ENCODE peak calls at places on chromosomes 3 and 15, in four cellular contexts. F is uterus; I is neural progenitor cell; Y is CD8-positive, alpha-beta T cell. J is an unnamed sample.

GRCh38 chr3:120850326-120851295 is 57.4 kb upstream of the STXBP5L start:
- DNase-seq in F (no peak), I (no peak), Y (no peak), J (no peak)

GRCh38 chr3:14780927-14781507 is 37.7 kb upstream of the FGD5 start:
- DNase-seq in F (peak), I (peak), Y (no peak), J (peak)

GRCh38 chr15:59532770-59533379 is 78.7 kb upstream of the GCNT3 start:
- DNase-seq in F (no peak), I (peak), Y (no peak), J (no peak)

GRCh38 chr3:31237887-31238286 is 294.8 kb upstream of the STT3B start:
- DNase-seq in F (no peak), I (no peak), Y (no peak), J (no peak)

GRCh38 chr3:182921665-182922355 is 58.5 kb downstream of the DCUN1D1 start:
- DNase-seq in F (no peak), I (no peak), Y (no peak), J (no peak)

GRCh38 chr3:124059580-124059979 is 67.7 kb upstream of the ROPN1 start:
- DNase-seq in F (no peak), I (no peak), Y (no peak), J (no peak)

GRCh38 chr3:69008980-69009379 is 4.5 kb downstream of the EOGT start:
- DNase-seq in F (no peak), I (peak), Y (no peak), J (no peak)

GRCh38 chr3:151976211-151977050 is 103.0 kb downstream of the SUCNR1 start:
- DNase-seq in F (no peak), I (no peak), Y (no peak), J (no peak)

GRCh38 chr3:156867174-156867573 is 41.0 kb downstream of the LEKR1 start:
- DNase-seq in F (no peak), I (no peak), Y (no peak), J (no peak)

GRCh38 chr3:47096955-47097354 is 67.0 kb downstream of the SETD2 start:
- DNase-seq in F (no peak), I (no peak), Y (no peak), J (no peak)

GRCh38 chr3:126926684-126927404 is 56.1 kb upstream of the PLXNA1 start:
- DNase-seq in F (peak), I (no peak), Y (no peak), J (no peak)

GRCh38 chr15:99306694-99307338 is 55.5 kb downstream of the LRRC28 start:
- DNase-seq in F (no peak), I (peak), Y (no peak), J (no peak)

GRCh38 chr3:25782938-25783660 is at the start of gene NGLY1:
- DNase-seq in F (peak), I (peak), Y (peak), J (peak)

GRCh38 chr15:67018451-67018850 is 47.0 kb upstream of the SMAD3 start:
- DNase-seq in F (no peak), I (no peak), Y (no peak), J (no peak)

GRCh38 chr3:138328341-138328740 is 1.3 kb downstream of the NME9 start:
- DNase-seq in F (no peak), I (peak), Y (no peak), J (no peak)

GRCh38 chr15:39593071-39594055 is 12.5 kb downstream of the THBS1 start:
- DNase-seq in F (no peak), I (no peak), Y (no peak), J (no peak)

GRCh38 chr3:104763007-104763406 is 603.7 kb upstream of the ALCAM start:
- DNase-seq in F (no peak), I (no peak), Y (no peak), J (no peak)

GRCh38 chr3:155392138-155392537 is 98.7 kb upstream of the STRIT1 start:
- DNase-seq in F (no peak), I (no peak), Y (no peak), J (no peak)

GRCh38 chr3:194100856-194101390 is 35.0 kb upstream of the HES1 start:
- DNase-seq in F (no peak), I (no peak), Y (no peak), J (peak)

GRCh38 chr15:51253385-51253784 is 85.0 kb downstream of the CYP19A1 start:
- DNase-seq in F (no peak), I (no peak), Y (no peak), J (no peak)

GRCh38 chr15:85706779-85707518 is 87.8 kb downstream of the KLHL25 start:
- DNase-seq in F (peak), I (no peak), Y (no peak), J (no peak)

GRCh38 chr3:16883726-16884083 is 1.1 kb upstream of the PLCL2 start:
- DNase-seq in F (no peak), I (no peak), Y (no peak), J (no peak)

GRCh38 chr15:69526086-69526485 is 73.5 kb downstream of the RPLP1 start:
- DNase-seq in F (no peak), I (no peak), Y (no peak), J (no peak)
- H3K4me3 ChIP-seq in F (no peak), I (no peak), Y (no peak), J (no peak)

DNA sequence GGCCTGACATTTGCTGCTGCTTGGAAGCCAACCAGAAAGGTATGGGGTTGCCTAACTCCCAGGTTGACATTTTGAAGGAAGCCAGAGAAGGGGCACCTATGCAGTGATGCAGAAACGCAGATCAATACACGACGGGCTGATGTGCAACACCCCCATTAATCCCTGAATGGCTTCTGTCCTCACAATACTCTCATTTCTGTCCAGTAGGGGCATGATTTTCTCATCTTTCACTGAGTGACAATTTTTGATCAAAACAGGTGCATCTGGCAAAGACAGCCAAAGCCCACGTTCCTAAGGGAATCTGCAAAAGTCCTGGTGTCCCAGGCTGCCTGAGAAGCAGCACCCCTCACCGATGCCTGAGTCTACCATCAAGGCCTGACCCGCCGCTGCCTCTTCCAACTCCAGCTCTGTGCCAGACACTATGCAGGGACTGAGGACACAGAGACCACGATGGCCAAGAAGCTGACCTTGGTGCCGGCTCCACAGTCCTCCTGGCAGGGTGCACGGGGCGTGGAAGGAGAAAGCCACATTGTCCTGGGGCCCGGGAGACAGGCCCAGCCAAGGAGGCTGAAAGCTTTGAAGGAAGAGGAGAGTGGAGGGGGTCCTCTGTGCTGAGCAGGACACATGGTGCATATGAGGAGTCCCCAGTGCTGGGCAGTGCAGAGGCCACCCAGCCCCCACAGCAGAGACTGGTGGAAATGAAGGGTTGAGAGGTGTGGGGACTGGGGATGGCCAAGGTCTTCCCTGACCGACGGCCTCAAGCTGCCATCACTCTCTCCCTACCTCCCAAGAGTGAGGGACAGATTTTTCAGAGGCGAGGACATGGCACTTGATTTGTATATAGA is 159.6 kb downstream of the NUP210 start:
- DNase-seq in F (no peak), I (no peak), Y (no peak), J (no peak)
- TF ChIP-seq CTCF in F (no peak), I (peak), Y (no peak), J (peak)

GRCh38 chr3:172561894-172562664 is 38.8 kb upstream of the TNFSF10 start:
- DNase-seq in F (no peak), I (no peak), Y (no peak), J (no peak)
- H3K4me3 ChIP-seq in F (no peak), I (no peak), Y (no peak), J (no peak)

GRCh38 chr15:41503669-41504010 is 10.0 kb downstream of the ITPKA start:
- DNase-seq in F (no peak), I (no peak), Y (no peak), J (no peak)

GRCh38 chr15:41505776-41506175 is 7.9 kb downstream of the LTK start:
- DNase-seq in F (no peak), I (no peak), Y (no peak), J (no peak)

GRCh38 chr15:41504751-41505492 is 8.7 kb downstream of the LTK start:
- DNase-seq in F (no peak), I (no peak), Y (no peak), J (no peak)

GRCh38 chr15:41507820-41508290 is 5.8 kb downstream of the LTK start:
- DNase-seq in F (no peak), I (no peak), Y (no peak), J (no peak)

GRCh38 chr15:41506796-41507341 is 6.8 kb downstream of the LTK start:
- DNase-seq in F (no peak), I (no peak), Y (no peak), J (no peak)
- TF ChIP-seq CTCF in F (no peak), I (no peak), Y (no peak), J (no peak)

DNA sequence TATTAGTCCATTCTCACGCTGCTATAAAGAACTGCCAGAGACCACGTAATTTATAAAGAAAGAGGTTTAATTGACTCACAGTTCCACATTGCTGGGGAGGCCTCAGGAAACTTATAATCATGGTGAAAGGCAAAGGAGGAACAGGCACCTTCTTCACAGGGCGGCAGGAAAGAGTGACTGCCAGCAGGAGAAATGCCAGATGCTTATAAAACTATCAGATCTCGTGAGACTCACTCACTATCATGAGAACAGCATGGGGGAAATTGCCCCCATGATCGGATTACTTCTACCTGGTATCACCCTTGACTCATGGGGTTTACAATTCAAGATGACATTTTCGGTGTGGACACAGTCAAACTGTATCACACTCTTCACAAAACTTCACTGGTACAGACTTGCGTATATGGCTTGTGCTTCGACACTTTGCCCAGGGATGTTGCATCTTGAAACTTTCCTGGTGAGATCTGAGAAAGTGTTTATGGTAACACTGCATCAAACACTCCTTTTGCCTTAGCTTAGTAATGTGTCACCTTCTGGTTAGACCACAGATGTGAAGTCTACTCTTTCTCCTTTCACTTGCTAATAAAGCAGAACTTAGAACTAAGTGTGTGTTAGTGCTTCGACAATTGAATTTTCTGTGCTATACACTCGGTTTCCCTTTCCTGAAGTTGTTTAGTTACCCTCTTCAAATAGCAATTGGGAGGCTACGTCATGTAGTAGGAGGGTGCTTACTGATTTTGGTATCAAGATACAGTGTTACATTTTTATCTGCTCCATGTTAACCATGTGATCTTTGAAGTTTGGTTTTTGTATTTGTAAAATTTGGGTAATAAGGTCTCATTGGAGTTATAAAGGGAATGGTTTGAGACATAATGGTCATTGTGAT is 185.7 kb downstream of the LPP start:
- DNase-seq in F (no peak), I (no peak), Y (no peak), J (no peak)
- H3K4me3 ChIP-seq in F (no peak), I (no peak), Y (no peak), J (no peak)

GRCh38 chr3:36959821-36960220 is 15.0 kb upstream of the TRANK1 start:
- DNase-seq in F (no peak), I (no peak), Y (no peak), J (no peak)

GRCh38 chr3:36954452-36955134 is 9.7 kb upstream of the TRANK1 start:
- DNase-seq in F (no peak), I (no peak), Y (no peak), J (no peak)

GRCh38 chr3:36956155-36956554 is 11.3 kb upstream of the TRANK1 start:
- DNase-seq in F (no peak), I (no peak), Y (no peak), J (no peak)

GRCh38 chr3:36957862-36958686 is 13.2 kb upstream of the TRANK1 start:
- DNase-seq in F (no peak), I (no peak), Y (no peak), J (no peak)

GRCh38 chr3:36957072-36957471 is 12.2 kb upstream of the TRANK1 start:
- DNase-seq in F (no peak), I (peak), Y (no peak), J (no peak)
- TF ChIP-seq CTCF in F (no peak), I (peak), Y (no peak), J (peak)

J was measured in GM12864.